ENCODE peak calls at places on chromosomes 4 and X, in four cellular contexts. V is IMR-90, D is H9, G is H1. N is an unnamed sample.

GRCh38 chrX:1476682-1477081 is 24.0 kb upstream of the ASMTL start:
- DNase-seq in V (no peak), G (no peak), D (no peak), N (no peak)

GRCh38 chr4:118888666-118889312 is at the start of gene SYNPO2:
- DNase-seq in V (peak), D (peak), G (peak), N (peak)

GRCh38 chr4:7226993-7227392 is 34.7 kb downstream of the SORCS2 start:
- DNase-seq in G (no peak), V (no peak), D (no peak), N (no peak)

GRCh38 chr4:175971393-175972179 is 94.1 kb upstream of the WDR17 start:
- DNase-seq in D (no peak), V (no peak), G (no peak), N (peak)

GRCh38 chr4:185817403-185817818 is 5.4 kb upstream of the SORBS2 start:
- DNase-seq in V (no peak), D (no peak), G (no peak), N (no peak)

GRCh38 chr4:143127621-143128020 is 57.1 kb upstream of the USP38 start:
- DNase-seq in G (no peak), D (no peak), V (no peak), N (no peak)

GRCh38 chr4:36374836-36375511 is 93.6 kb downstream of the DTHD1 start:
- DNase-seq in D (no peak), V (no peak), G (no peak), N (no peak)

GRCh38 chrX:130110379-130111219 is at the start of gene ELF4:
- DNase-seq in V (peak), G (no peak), D (no peak), N (peak)

GRCh38 chr4:1510931-1511330 is 104.7 kb upstream of the NKX1-1 start:
- DNase-seq in G (no peak), V (no peak), D (no peak), N (no peak)

GRCh38 chr4:74531952-74532794 is 87.2 kb downstream of the AREG start:
- DNase-seq in V (peak), D (peak), G (peak), N (peak)

GRCh38 chr4:10584042-10584441 is 100.5 kb downstream of the CLNK start:
- DNase-seq in V (peak), G (no peak), D (no peak), N (no peak)

GRCh38 chrX:15781964-15782711 is 8.1 kb upstream of the ZRSR2 start:
- DNase-seq in V (no peak), G (no peak), D (no peak), N (no peak)

GRCh38 chr4:148065069-148065468 is 333.2 kb downstream of the ARHGAP10 start:
- DNase-seq in V (peak), G (no peak), D (no peak), N (peak)

DNA sequence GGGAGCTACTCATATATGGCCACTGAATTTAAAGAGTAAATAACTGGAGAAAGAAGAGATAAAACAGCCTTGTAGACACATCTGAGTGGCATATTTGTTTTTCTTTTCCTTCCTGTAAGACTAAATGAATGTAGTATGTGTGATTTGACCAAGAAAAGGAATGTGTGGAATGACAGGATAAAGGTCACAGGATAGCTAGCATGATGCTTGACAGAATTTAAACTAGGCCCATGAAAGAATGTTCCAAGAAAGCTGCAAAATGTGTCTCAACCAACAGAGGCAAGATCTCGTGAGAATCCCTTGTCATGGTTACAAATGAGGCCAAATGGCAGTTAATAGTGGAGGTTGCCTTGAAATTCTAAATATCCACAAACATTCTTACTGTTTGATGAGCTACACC is 137.0 kb downstream of the KCNIP4 start:
- DNase-seq in V (no peak), D (no peak), G (no peak), N (peak)
- H4K5ac ChIP-seq in V (no peak), D (no peak), G (no peak), N (no peak)

DNA sequence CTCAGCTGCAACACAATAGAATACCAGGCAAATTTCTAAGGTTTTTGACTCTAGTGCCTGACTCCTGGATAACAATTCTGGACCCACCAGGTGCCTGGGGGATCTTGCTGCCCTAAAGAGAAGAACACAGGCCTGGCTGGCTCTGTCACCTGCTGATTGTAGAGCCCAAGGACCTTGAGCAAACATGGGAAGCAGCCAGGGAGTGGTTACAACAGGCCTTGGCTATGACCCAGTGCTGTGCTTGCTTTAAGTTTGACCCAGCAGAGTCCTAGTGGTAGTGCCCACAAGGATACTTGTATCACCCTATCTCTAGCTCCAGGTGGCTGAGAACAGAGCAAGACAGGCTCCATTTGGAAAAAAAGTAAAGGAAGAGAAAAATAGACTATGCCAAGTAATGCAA is 176.8 kb upstream of the DCAF12L2 start:
- DNase-seq in D (no peak), G (no peak), V (no peak), N (no peak)
- H4K5ac ChIP-seq in D (no peak), G (no peak), V (no peak), N (no peak)

DNA sequence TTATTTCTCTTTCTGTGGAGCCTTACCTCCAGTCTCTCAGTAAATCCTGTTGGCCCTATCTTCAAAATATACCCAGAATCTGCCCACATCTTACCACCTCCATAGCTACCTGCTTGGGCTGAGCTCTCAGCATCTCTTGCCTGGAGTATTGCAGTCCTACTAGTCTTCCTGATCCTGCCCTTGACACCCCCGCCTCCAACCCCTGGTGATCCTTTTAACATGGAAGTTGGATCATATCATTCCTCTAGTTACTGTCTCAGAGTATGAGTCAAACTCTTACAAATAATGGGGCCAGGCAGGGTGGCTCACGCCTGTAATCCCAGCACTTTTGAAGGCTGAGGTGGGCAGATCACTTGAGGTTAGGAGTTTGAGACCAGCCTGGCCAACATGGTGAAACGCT is 43.1 kb upstream of the SETD7 start:
- DNase-seq in V (no peak), G (no peak), D (no peak), N (peak)
- H4K5ac ChIP-seq in V (no peak), G (no peak), D (no peak), N (no peak)

GRCh38 chrX:115603534-115604074 is 42.6 kb downstream of the PLS3 start:
- DNase-seq in D (no peak), G (no peak), V (no peak), N (no peak)
- H4K5ac ChIP-seq in D (no peak), G (no peak), V (no peak), N (no peak)